ENCODE peak calls at places on chromosome 13, in six cellular contexts. M, W, V, Q, G and E are unnamed samples.

GRCh38 chr13:61414686-61415664 is 674 bp downstream of the PCDH20 start:
- DNase-seq in V (peak; percentile 65), G (peak; percentile 62), Q (peak; percentile 2), W (peak; percentile 48), M (peak; percentile 18), E (no peak)

GRCh38 chr13:20983386-20983785 is 78.0 kb downstream of the LATS2 start:
- DNase-seq in V (no peak), G (no peak), M (no peak), Q (no peak), W (no peak), E (no peak)

GRCh38 chr13:101397742-101398141 is 18.6 kb downstream of the NALCN start:
- DNase-seq in Q (peak; percentile 75), V (no peak), M (peak; percentile 38), G (no peak), W (no peak), E (no peak)

GRCh38 chr13:30645629-30646028 is 27.9 kb downstream of the USPL1 start:
- DNase-seq in V (no peak), M (no peak), W (no peak), Q (no peak), G (no peak), E (no peak)

GRCh38 chr13:110014719-110015118 is 228.3 kb upstream of the IRS2 start:
- DNase-seq in Q (peak; percentile 77), M (no peak), W (peak; percentile 59), V (no peak), G (no peak), E (no peak)

GRCh38 chr13:30124131-30124768 is 183.1 kb downstream of the KATNAL1 start:
- DNase-seq in V (no peak), G (no peak), Q (no peak), W (no peak), M (no peak), E (no peak)

GRCh38 chr13:28679628-28680027 is 20.7 kb downstream of the POMP start:
- DNase-seq in M (peak; percentile 47), W (no peak), G (no peak), Q (peak; percentile 43), V (no peak), E (no peak)

GRCh38 chr13:74452176-74452575 is 318.0 kb upstream of the KLF12 start:
- DNase-seq in G (no peak), M (peak; percentile 58), W (no peak), V (no peak), Q (peak; percentile 64), E (no peak)

GRCh38 chr13:111555268-111555633 is 234.8 kb downstream of the TEX29 start:
- DNase-seq in G (no peak), V (no peak), M (no peak), W (no peak), Q (no peak), E (no peak)

GRCh38 chr13:111912991-111913781 is 153.8 kb upstream of the SOX1 start:
- DNase-seq in Q (no peak), W (no peak), G (peak; percentile 30), V (no peak), M (no peak), E (no peak)

GRCh38 chr13:101144808-101145419 is 271.4 kb downstream of the NALCN start:
- DNase-seq in W (no peak), V (no peak), G (no peak), M (peak; percentile 80), Q (peak; percentile 79), E (no peak)

GRCh38 chr13:37602743-37603381 is 4.3 kb upstream of the POSTN start:
- DNase-seq in G (no peak), M (peak; percentile 58), Q (peak; percentile 63), V (no peak), W (no peak), E (no peak)

GRCh38 chr13:113820813-113821651 is 42.8 kb downstream of the GAS6 start:
- DNase-seq in W (peak; percentile 30), M (peak; percentile 92), G (no peak), Q (peak; percentile 97), V (no peak), E (peak; percentile 95)
- TF ChIP-seq CTCF in W (no peak), M (no peak), G (no peak), Q (peak; percentile 21), V (no peak), E (peak; percentile 27)

GRCh38 chr13:49112782-49113525 is 107.2 kb upstream of the MLNR start:
- DNase-seq in M (peak; percentile 26), G (no peak), W (no peak), V (no peak), Q (peak; percentile 32), E (no peak)
- H3K4me3 ChIP-seq in M (peak overlapping the region; percentile 38), G (no peak overlapping the region), W (no peak overlapping the region), V (no peak overlapping the region), Q (peak overlapping the region; percentile 5), E (no peak overlapping the region)

GRCh38 chr13:46010148-46010547 is 42.4 kb downstream of the ZC3H13 start:
- DNase-seq in W (no peak), Q (peak; percentile 14), M (peak; percentile 8), V (no peak), G (no peak), E (no peak)
- TF ChIP-seq CTCF in W (no peak), Q (peak; percentile 35), M (peak; percentile 36), V (no peak), G (no peak), E (peak; percentile 28)

GRCh38 chr13:57632276-57633140 is 964 bp downstream of the PCDH17 start:
- DNase-seq in W (peak; percentile 27), V (no peak), Q (peak; percentile 11), M (peak; percentile 12), G (peak; percentile 61), E (no peak)

GRCh38 chr13:57629391-57629804 is 2.1 kb upstream of the PCDH17 start:
- DNase-seq in V (no peak), G (peak; percentile 53), M (peak; percentile 15), Q (no peak), W (peak; percentile 46), E (no peak)

GRCh38 chr13:57629821-57630235 is 1.7 kb upstream of the PCDH17 start:
- DNase-seq in W (peak; percentile 93), V (peak; percentile 67), G (peak; percentile 88), M (peak; percentile 84), Q (peak; percentile 80), E (no peak)

GRCh38 chr13:57631607-57632275 is at the start of gene PCDH17:
- DNase-seq in W (peak; percentile 59), G (peak; percentile 58), V (peak; percentile 34), Q (peak; percentile 44), M (peak; percentile 42), E (no peak)

GRCh38 chr13:57630661-57631606 is 610 bp upstream of the PCDH17 start:
- DNase-seq in Q (peak; percentile 46), G (no peak), W (peak; percentile 11), V (no peak), M (no peak), E (no peak)
- H3K4me3 ChIP-seq in Q (peak overlapping the region; percentile 48), G (peak overlapping the region; percentile 57), W (peak overlapping the region; percentile 24), V (peak overlapping the region; percentile 53), M (peak overlapping the region; percentile 55), E (peak overlapping the region; percentile 41)

DNA sequence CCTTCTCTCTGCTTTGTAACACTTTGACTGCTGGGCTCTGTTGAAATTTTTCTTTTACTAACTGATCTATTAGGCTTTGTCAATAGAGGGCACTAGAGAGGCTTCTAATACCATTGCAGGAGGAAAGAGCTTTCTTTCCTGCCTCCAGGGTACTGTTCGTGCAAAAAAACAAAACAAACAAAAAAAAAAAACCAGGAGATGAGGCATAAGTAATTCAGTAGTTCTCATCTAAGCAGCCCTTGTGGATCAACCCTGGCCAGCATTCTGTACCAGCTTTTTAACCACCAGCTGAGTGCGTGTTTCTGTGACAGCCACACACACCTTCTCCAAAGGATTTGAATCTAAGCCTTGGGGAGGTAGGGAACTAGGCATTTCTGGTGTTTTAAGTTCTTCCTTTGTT is 1707.6 kb upstream of the SLC10A2 start:
- DNase-seq in Q (peak; percentile 61), V (no peak), G (no peak), W (no peak), M (peak; percentile 70), E (no peak)
- TF ChIP-seq CTCF in Q (peak; percentile 62), V (no peak), G (no peak), W (peak; percentile 40), M (peak; percentile 80), E (peak; percentile 44)

GRCh38 chr13:106284358-106284757 is 251.1 kb downstream of the EFNB2 start:
- DNase-seq in Q (peak; percentile 23), W (no peak), V (no peak), G (no peak), M (peak; percentile 20), E (no peak)
- H3K4me3 ChIP-seq in Q (no peak overlapping the region), W (no peak overlapping the region), V (no peak overlapping the region), G (no peak overlapping the region), M (no peak overlapping the region), E (no peak overlapping the region)

GRCh38 chr13:39364797-39365468 is 238.1 kb downstream of the LHFPL6 start:
- DNase-seq in W (no peak), M (no peak), V (no peak), G (no peak), Q (no peak), E (peak; percentile 14)
- TF ChIP-seq CTCF in W (no peak), M (no peak), V (no peak), G (no peak), Q (peak; percentile 2), E (no peak)